ENCODE peak calls at places on chromosomes 12 and 14, in seven cellular contexts. K is activated CD4-positive, alpha-beta T cell treated with anti-CD3 and anti-CD28 coated beads for 24 hours; J is HuH-7.5; Z is CD4-positive, alpha-beta T cell; I is IMR-90; A is activated CD4-positive, alpha-beta memory T cell treated with anti-CD3 and anti-CD28 coated beads, Interleukin-2, amount 10 ng/mL, durations not matched to agents 7 days and 5 days; V is foreskin keratinocyte. H is an unnamed sample.
A peak's percentile ranks its signal among the peaks of the same experiment; 100 is the strongest.

GRCh38 chr12:29732211-29732992 is 51.3 kb downstream of the TMTC1 start:
- DNase-seq in Z (no peak), K (no peak), I (no peak), V (no peak), J (no peak), A (no peak), H (no peak)

GRCh38 chr14:50758945-50759344 is 72.0 kb downstream of the NIN start:
- DNase-seq in V (no peak), K (no peak), I (no peak), J (no peak), A (no peak), Z (no peak), H (no peak)

GRCh38 chr12:64608901-64609542 is 1.3 kb upstream of the RASSF3 start:
- DNase-seq in K (no peak), J (peak; percentile 64), V (peak; percentile 83), Z (peak; percentile 28), A (peak; percentile 57), I (peak; percentile 68), H (no peak)

GRCh38 chr12:114655934-114656697 is 27.9 kb downstream of the TBX3 start:
- DNase-seq in K (no peak), V (no peak), J (no peak), I (peak; percentile 93), A (no peak), Z (no peak), H (no peak)

GRCh38 chr14:61460853-61461611 is 139.7 kb downstream of the PRKCH start:
- DNase-seq in V (peak; percentile 92), K (no peak), I (peak; percentile 26), J (no peak), Z (no peak), A (peak; percentile 50), H (no peak)

GRCh38 chr14:99930420-99931274 is 134.6 kb upstream of the EVL start:
- DNase-seq in J (no peak), I (no peak), Z (no peak), A (peak; percentile 30), K (no peak), V (no peak), H (no peak)

GRCh38 chr12:131101006-131101405 is 147.3 kb downstream of the ADGRD1 start:
- DNase-seq in K (no peak), V (no peak), I (no peak), A (no peak), Z (no peak), J (no peak), H (no peak)

GRCh38 chr14:69079188-69079742 is 73.7 kb downstream of the DCAF5 start:
- DNase-seq in V (peak; percentile 89), J (no peak), I (peak; percentile 88), A (no peak), Z (no peak), K (no peak), H (no peak)

GRCh38 chr14:49526101-49526500 is 60.1 kb downstream of the RPS29 start:
- DNase-seq in Z (no peak), A (no peak), V (no peak), K (no peak), I (no peak), J (no peak), H (no peak)

GRCh38 chr12:49763006-49763591 is 21.7 kb downstream of the TMBIM6 start:
- DNase-seq in I (peak; percentile 39), Z (peak; percentile 77), J (peak; percentile 58), V (no peak), A (peak; percentile 84), K (peak; percentile 62), H (no peak)

GRCh38 chr14:91138511-91139359 is 24.9 kb downstream of the DGLUCY start:
- DNase-seq in Z (peak; percentile 26), V (no peak), K (peak; percentile 49), J (peak; percentile 26), I (no peak), A (peak; percentile 59), H (no peak)

GRCh38 chr14:56554301-56554700 is 25.3 kb upstream of the TMEM260 start:
- DNase-seq in J (no peak), K (no peak), A (no peak), V (no peak), Z (no peak), I (no peak), H (no peak)

GRCh38 chr12:52186135-52186840 is 5.5 kb downstream of the KRT80 start:
- DNase-seq in Z (no peak), A (no peak), J (no peak), V (peak; percentile 83), K (no peak), I (peak; percentile 87), H (no peak)

GRCh38 chr12:113325938-113326337 is 9.0 kb downstream of the SLC8B1 start:
- DNase-seq in A (no peak), J (no peak), K (no peak), Z (no peak), V (no peak), I (peak; percentile 75), H (no peak)

GRCh38 chr14:94021001-94021400 is 5.1 kb upstream of the OTUB2 start:
- DNase-seq in Z (no peak), I (peak; percentile 11), K (no peak), J (no peak), A (no peak), V (peak; percentile 44), H (no peak)

GRCh38 chr12:90630006-90630405 is 325.0 kb downstream of the CCER1 start:
- DNase-seq in K (no peak), Z (no peak), J (no peak), I (peak; percentile 8), A (no peak), V (no peak), H (no peak)

GRCh38 chr14:99733221-99733550 is 49.1 kb downstream of the CYP46A1 start:
- DNase-seq in A (no peak), K (no peak), Z (no peak), I (no peak), J (no peak), V (no peak), H (no peak)

GRCh38 chr12:14960548-14961465 is 594 bp downstream of the ARHGDIB start:
- DNase-seq in A (peak; percentile 58), V (peak; percentile 82), I (peak; percentile 36), K (no peak), J (no peak), Z (no peak), H (no peak)

GRCh38 chr12:89756638-89757321 is 48.1 kb upstream of the ATP2B1 start:
- DNase-seq in J (no peak), V (peak; percentile 100), K (peak; percentile 27), Z (no peak), I (peak; percentile 99), A (no peak), H (no peak)

GRCh38 chr12:131941116-131941986 is 8.4 kb upstream of the EP400 start:
- DNase-seq in Z (no peak), A (no peak), J (no peak), K (no peak), V (no peak), I (no peak), H (no peak)

GRCh38 chr14:30621354-30621953 is 665 bp upstream of the SCFD1 start:
- DNase-seq in Z (peak; percentile 9), I (peak; percentile 3), A (peak; percentile 29), V (no peak), K (no peak), J (no peak), H (no peak)

GRCh38 chr12:61896436-61896835 is 363.8 kb upstream of the USP15 start:
- DNase-seq in J (no peak), V (no peak), K (no peak), Z (no peak), I (no peak), A (no peak), H (no peak)

GRCh38 chr12:76057316-76057715 is 25.7 kb upstream of the PHLDA1 start:
- DNase-seq in A (no peak), K (no peak), V (no peak), J (no peak), I (no peak), Z (no peak), H (no peak)

GRCh38 chr14:39431416-39432178 is 636 bp downstream of the FBXO33 start:
- DNase-seq in J (peak; percentile 23), K (no peak), Z (peak; percentile 13), A (peak; percentile 66), I (peak; percentile 33), V (peak; percentile 45), H (no peak)

GRCh38 chr12:67747869-67748760 is 99.6 kb downstream of the DYRK2 start:
- DNase-seq in V (peak; percentile 57), I (peak; percentile 72), K (no peak), Z (no peak), A (no peak), J (peak; percentile 20), H (no peak)

GRCh38 chr12:12333980-12334709 is 15.9 kb downstream of the MANSC1 start:
- DNase-seq in I (peak; percentile 46), A (peak; percentile 65), J (peak; percentile 68), K (peak; percentile 49), V (peak; percentile 17), Z (peak; percentile 33), H (no peak)

GRCh38 chr14:26522985-26523384 is 74.8 kb downstream of the NOVA1 start:
- DNase-seq in V (no peak), J (no peak), K (no peak), I (peak; percentile 89), A (no peak), Z (no peak), H (no peak)

GRCh38 chr12:109777544-109777943 is 55.7 kb downstream of the TRPV4 start:
- DNase-seq in I (peak; percentile 10), V (peak; percentile 79), A (peak; percentile 51), Z (peak; percentile 8), K (no peak), J (peak; percentile 70), H (no peak)

GRCh38 chr14:22427771-22428228 is 161.2 kb downstream of the DAD1 start:
- DNase-seq in K (no peak), Z (no peak), V (peak; percentile 49), A (no peak), J (peak; percentile 24), I (peak; percentile 57), H (no peak)

GRCh38 chr14:59679872-59680271 is 103.3 kb upstream of the CCDC175 start:
- DNase-seq in A (no peak), K (no peak), Z (no peak), J (no peak), V (peak; percentile 45), I (no peak), H (no peak)

GRCh38 chr12:38886064-38886463 is 19.3 kb downstream of the CPNE8 start:
- DNase-seq in Z (no peak), K (no peak), I (no peak), V (peak; percentile 76), A (no peak), J (peak; percentile 15), H (no peak)

GRCh38 chr12:128026696-128027574 is 240.0 kb upstream of the TMEM132C start:
- DNase-seq in Z (no peak), J (no peak), I (no peak), A (no peak), V (no peak), K (no peak), H (no peak)

GRCh38 chr14:68449565-68450295 is 343.1 kb downstream of the ZFP36L1 start:
- DNase-seq in I (no peak), K (no peak), J (no peak), Z (no peak), V (no peak), A (no peak), H (no peak)

GRCh38 chr12:9405861-9406563 is 197.8 kb upstream of the PZP start:
- DNase-seq in V (no peak), Z (no peak), A (no peak), I (no peak), K (no peak), J (no peak), H (no peak)

GRCh38 chr14:99273025-99273723 is 1.2 kb upstream of the BCL11B start:
- DNase-seq in I (no peak), V (peak; percentile 71), K (no peak), Z (no peak), J (peak; percentile 36), A (peak; percentile 57), H (no peak)

GRCh38 chr14:105315941-105316562 is 1.5 kb downstream of the PACS2 start:
- DNase-seq in A (no peak), Z (no peak), K (no peak), J (no peak), V (no peak), I (no peak), H (no peak)

GRCh38 chr12:95321516-95322246 is 104.1 kb downstream of the VEZT start:
- DNase-seq in A (no peak), Z (no peak), K (no peak), V (no peak), J (no peak), I (no peak), H (no peak)